ENCODE peak calls at places on chromosomes 6 and 20, in seven cellular contexts. H is IMR-90, W is endothelial cell, M is PC-9, R is stomach, P is lower leg skin, J is epithelial cell of esophagus. L is an unnamed sample.
A peak's percentile ranks its signal among the peaks of the same experiment; 100 is the strongest.

GRCh38 chr6:35385457-35386202 is 43.3 kb downstream of the PPARD start:
- DNase-seq in R (no peak), M (no peak), W (no peak), P (no peak), J (no peak), H (no peak), L (no peak)

GRCh38 chr6:134619789-134620188 is 301.9 kb upstream of the SGK1 start:
- DNase-seq in H (peak; percentile 89), J (peak; percentile 68), R (no peak), M (no peak), P (no peak), W (no peak), L (peak; percentile 13)

GRCh38 chr20:63182946-63183415 is 33.0 kb downstream of the YTHDF1 start:
- DNase-seq in J (no peak), R (no peak), M (no peak), P (no peak), W (no peak), H (no peak), L (no peak)

GRCh38 chr20:771741-772464 is 3.6 kb upstream of the SLC52A3 start:
- DNase-seq in J (no peak), M (no peak), R (no peak), H (no peak), W (no peak), P (peak; percentile 75), L (no peak)

GRCh38 chr6:155406801-155407200 is 48.8 kb downstream of the NOX3 start:
- DNase-seq in R (no peak), P (no peak), M (no peak), J (no peak), W (no peak), H (no peak), L (no peak)

GRCh38 chr6:144007779-144008500 is at the start of gene PLAGL1:
- DNase-seq in R (peak; percentile 68), M (peak; percentile 51), H (peak; percentile 55), J (peak; percentile 47), P (peak; percentile 92), W (peak; percentile 65), L (peak; percentile 38)

GRCh38 chr20:23135449-23136447 is 49.6 kb upstream of the CD93 start:
- DNase-seq in P (no peak), R (no peak), J (no peak), W (no peak), M (no peak), H (no peak), L (no peak)

GRCh38 chr20:16560216-16560615 is 13.0 kb downstream of the KIF16B start:
- DNase-seq in R (no peak), W (no peak), J (no peak), H (no peak), M (no peak), P (no peak), L (no peak)

GRCh38 chr6:73579389-73579788 is 58.6 kb upstream of the EEF1A1 start:
- DNase-seq in R (no peak), H (no peak), J (no peak), M (peak; percentile 78), W (no peak), P (no peak), L (peak; percentile 49)

GRCh38 chr6:57075092-57075491 is 14.9 kb upstream of the ZNF451 start:
- DNase-seq in R (no peak), H (peak; percentile 11), P (no peak), W (no peak), M (no peak), J (no peak), L (no peak)

GRCh38 chr6:96211341-96211740 is 195.6 kb downstream of the FUT9 start:
- DNase-seq in P (no peak), R (no peak), M (no peak), W (no peak), J (no peak), H (no peak), L (no peak)

GRCh38 chr6:141562801-141563763 is 569.6 kb upstream of the GJE1 start:
- DNase-seq in J (peak; percentile 77), M (peak; percentile 46), H (peak; percentile 91), P (no peak), W (peak; percentile 66), R (peak; percentile 53), L (peak; percentile 41)

GRCh38 chr20:3777726-3778629 is 3.3 kb downstream of the SPEF1 start:
- DNase-seq in W (peak; percentile 35), H (no peak), J (peak; percentile 47), M (peak; percentile 62), R (peak; percentile 62), P (peak; percentile 95), L (peak; percentile 39)

GRCh38 chr6:90809035-90809434 is 222.2 kb upstream of the MAP3K7 start:
- DNase-seq in P (no peak), R (no peak), M (no peak), J (no peak), W (no peak), H (no peak), L (no peak)

GRCh38 chr6:3201388-3201787 is 26.1 kb downstream of the TUBB2B start:
- DNase-seq in W (no peak), R (no peak), H (no peak), J (no peak), P (no peak), M (no peak), L (no peak)

GRCh38 chr6:107653183-107653580 is 163.3 kb downstream of the SOBP start:
- DNase-seq in W (no peak), M (no peak), J (no peak), H (no peak), R (no peak), P (no peak), L (no peak)

DNA sequence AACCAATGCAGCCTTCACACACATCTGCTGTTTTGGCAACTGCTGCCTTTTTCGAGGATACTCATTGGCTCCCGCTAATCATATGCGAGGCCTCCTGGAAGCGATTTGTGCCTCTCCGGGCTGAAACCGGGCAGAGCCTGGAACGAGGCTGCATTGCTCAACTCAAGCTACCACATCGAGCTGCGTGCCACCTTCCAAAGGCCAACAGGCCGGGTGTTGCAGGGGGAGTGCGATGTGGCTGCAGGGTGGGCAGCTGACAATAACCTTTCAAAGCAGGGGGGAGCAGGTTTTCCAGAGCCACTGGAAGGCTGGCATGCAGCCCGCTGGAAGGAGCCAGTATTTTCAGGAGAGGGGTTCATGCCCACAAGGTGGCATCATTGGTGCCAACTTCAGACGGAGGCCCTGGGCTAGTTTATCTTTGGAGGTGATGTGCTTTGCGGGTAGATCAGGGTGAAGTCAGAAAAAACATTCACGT is 122.6 kb upstream of the IFNGR1 start:
- DNase-seq in R (peak; percentile 65), J (peak; percentile 17), M (peak; percentile 12), H (no peak), W (no peak), P (no peak), L (peak; percentile 52)
- TF ChIP-seq CTCF in R (peak; percentile 44), J (no peak), M (peak; percentile 52), H (peak; percentile 14), W (no peak), P (no peak), L (peak; percentile 32)

GRCh38 chr20:51381557-51381956 is 161.0 kb downstream of the NFATC2 start:
- DNase-seq in P (no peak), M (no peak), W (no peak), J (no peak), R (no peak), H (no peak), L (no peak)
- TF ChIP-seq CTCF in P (no peak), M (no peak), W (no peak), J (no peak), R (no peak), H (no peak), L (no peak)

GRCh38 chr6:9254251-9254650 is 818.9 kb upstream of the SLC35B3 start:
- DNase-seq in J (no peak), H (no peak), M (no peak), P (no peak), W (no peak), R (no peak), L (no peak)

GRCh38 chr6:9248125-9248524 is 812.8 kb upstream of the SLC35B3 start:
- DNase-seq in M (peak; percentile 20), J (peak; percentile 50), W (no peak), R (no peak), P (no peak), H (no peak), L (no peak)

GRCh38 chr6:9252784-9253183 is 817.4 kb upstream of the SLC35B3 start:
- DNase-seq in R (no peak), J (no peak), P (no peak), W (no peak), M (no peak), H (no peak), L (no peak)

DNA sequence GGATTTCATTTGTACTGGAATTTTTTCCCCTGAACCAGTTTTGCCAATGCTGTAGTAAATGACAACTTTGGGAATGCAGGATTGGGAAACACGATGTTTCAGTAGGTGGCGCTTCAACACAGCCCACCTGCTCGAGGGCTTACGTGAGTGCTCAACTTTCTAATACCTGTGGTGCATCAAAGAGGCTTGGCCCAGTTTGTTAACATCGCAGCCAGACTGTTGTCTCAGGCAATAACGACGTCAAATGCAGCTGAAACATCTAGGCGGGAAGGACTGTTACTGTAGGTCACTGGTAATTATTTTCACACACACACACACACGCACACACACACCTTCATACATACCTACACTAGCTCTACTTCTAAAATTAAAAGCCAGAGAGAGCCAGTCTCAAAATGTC is 815.5 kb upstream of the SLC35B3 start:
- DNase-seq in W (peak; percentile 53), H (peak; percentile 53), R (peak; percentile 57), P (no peak), J (peak; percentile 81), M (peak; percentile 67), L (peak; percentile 55)
- TF ChIP-seq CTCF in W (peak; percentile 43), H (peak; percentile 55), R (peak; percentile 51), P (no peak), J (peak; percentile 90), M (peak; percentile 61), L (peak; percentile 30)

GRCh38 chr20:9354579-9354978 is 159.8 kb upstream of the LAMP5 start:
- DNase-seq in J (no peak), P (no peak), M (no peak), H (no peak), R (no peak), W (no peak), L (no peak)
- TF ChIP-seq CTCF in J (no peak), P (no peak), M (no peak), H (no peak), R (no peak), W (no peak), L (no peak)

L was measured in Calu3.